ENCODE peak calls at places on chromosome X, in four cellular contexts. D is right lobe of liver, Y is HCT116, T is body of pancreas. K is an unnamed sample.

GRCh38 chrX:9532349-9532748 is 67.5 kb downstream of the TBL1X start:
- DNase-seq in D (no peak), Y (no peak), T (no peak), K (no peak)

GRCh38 chrX:36957425-36958328 is 50.5 kb upstream of the FAM47C start:
- DNase-seq in D (peak; percentile 79), Y (no peak), T (peak; percentile 66), K (peak; percentile 17)

GRCh38 chrX:151695583-151695930 is 299 bp downstream of the PRRG3 start:
- DNase-seq in D (no peak), Y (no peak), T (no peak), K (no peak)

GRCh38 chrX:63282828-63283227 is 68.3 kb downstream of the SPIN4 start:
- DNase-seq in D (no peak), Y (no peak), T (no peak), K (no peak)

GRCh38 chrX:115650449-115650848 is 89.5 kb downstream of the PLS3 start:
- DNase-seq in D (no peak), Y (no peak), T (no peak), K (no peak)

GRCh38 chrX:151227637-151228036 is 51.3 kb downstream of the GPR50 start:
- DNase-seq in D (no peak), Y (no peak), T (no peak), K (no peak)

GRCh38 chrX:133474559-133474958 is 59.3 kb upstream of the GPC4 start:
- DNase-seq in D (no peak), Y (no peak), T (no peak), K (no peak)

GRCh38 chrX:124232523-124233201 is 99.8 kb upstream of the TEX13D start:
- DNase-seq in D (no peak), Y (no peak), T (no peak), K (no peak)

GRCh38 chrX:50402886-50403285 is 67.7 kb downstream of the DGKK start:
- DNase-seq in D (no peak), Y (no peak), T (no peak), K (no peak)

GRCh38 chrX:119690921-119691716 is 1.8 kb downstream of the SEPTIN6 start:
- DNase-seq in D (no peak), Y (no peak), T (no peak), K (peak; percentile 11)

GRCh38 chrX:147912093-147912801 is 528 bp downstream of the FMR1 start:
- DNase-seq in D (peak; percentile 62), Y (no peak), T (peak; percentile 27), K (peak; percentile 24)

GRCh38 chrX:8783100-8784098 is 17.8 kb downstream of the FAM9A start:
- DNase-seq in D (no peak), Y (no peak), T (peak; percentile 62), K (no peak)

GRCh38 chrX:13669246-13669689 is 16.3 kb downstream of the TCEANC start:
- DNase-seq in D (peak; percentile 56), Y (peak; percentile 90), T (peak; percentile 84), K (peak; percentile 82)

GRCh38 chrX:111098874-111099273 is 2.9 kb downstream of the PAK3 start:
- DNase-seq in D (peak; percentile 64), Y (peak; percentile 29), T (peak; percentile 66), K (peak; percentile 42)

GRCh38 chrX:124238268-124238667 is 94.2 kb upstream of the TEX13D start:
- DNase-seq in D (no peak), Y (no peak), T (no peak), K (no peak)

GRCh38 chrX:129522184-129523059 is 868 bp downstream of the SMARCA1 start:
- DNase-seq in D (peak; percentile 66), Y (peak; percentile 16), T (peak; percentile 50), K (peak; percentile 31)

GRCh38 chrX:3465017-3465416 is 118.6 kb upstream of the MXRA5 start:
- DNase-seq in D (no peak), Y (no peak), T (no peak), K (no peak)

GRCh38 chrX:119826399-119826959 is 26.3 kb downstream of the UPF3B start:
- DNase-seq in D (no peak), Y (no peak), T (no peak), K (no peak)

GRCh38 chrX:101393530-101394305 is 2.9 kb downstream of the RPL36A start:
- DNase-seq in D (no peak), Y (no peak), T (no peak), K (no peak)

GRCh38 chrX:120604359-120604782 is 470 bp downstream of the MCTS1 start:
- DNase-seq in D (no peak), Y (no peak), T (peak; percentile 42), K (peak; percentile 19)

GRCh38 chrX:72624194-72624593 is 51.6 kb upstream of the HDAC8 start:
- DNase-seq in D (no peak), Y (no peak), T (no peak), K (no peak)

GRCh38 chrX:28586291-28586690 is 955 bp upstream of the IL1RAPL1 start:
- DNase-seq in D (no peak), Y (no peak), T (no peak), K (peak; percentile 10)

GRCh38 chrX:122135070-122135469 is 1049.0 kb upstream of the GRIA3 start:
- DNase-seq in D (no peak), Y (no peak), T (no peak), K (no peak)

GRCh38 chrX:37910186-37910585 is 62.8 kb upstream of the DYNLT3 start:
- DNase-seq in D (no peak), Y (no peak), T (no peak), K (no peak)

GRCh38 chrX:74438771-74439170 is 17.5 kb downstream of the SLC16A2 start:
- DNase-seq in D (no peak), Y (no peak), T (no peak), K (no peak)

GRCh38 chrX:129346574-129346973 is 176.7 kb downstream of the SMARCA1 start:
- DNase-seq in D (no peak), Y (no peak), T (no peak), K (no peak)

DNA sequence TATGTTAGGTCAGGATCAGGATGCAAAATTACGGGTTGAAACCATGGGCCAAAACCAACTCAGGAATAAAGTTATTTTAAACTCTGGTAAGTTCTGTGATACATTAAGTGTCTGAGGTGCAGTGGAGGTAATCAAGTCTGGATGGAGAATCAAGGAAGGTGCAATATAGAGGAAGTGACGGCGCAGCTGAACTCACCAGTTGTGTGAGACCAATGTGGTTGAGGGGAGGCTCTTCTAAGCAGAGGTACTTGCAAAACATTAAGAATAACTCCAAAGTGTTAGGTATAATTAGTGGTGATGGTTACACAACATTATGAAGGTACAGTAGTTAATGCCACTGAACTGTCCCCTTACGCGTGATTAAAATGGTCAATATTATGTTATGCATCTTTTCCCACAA is 19.7 kb downstream of the GAB3 start:
- DNase-seq in D (no peak), Y (no peak), T (no peak), K (no peak)
- H3K4me1 ChIP-seq in D (peaks cover 31% of the 10 kb centered on the region), Y (no peaks in the 10 kb centered on the region), T (peaks cover 40% of the 10 kb centered on the region), K (no peaks in the 10 kb centered on the region)

DNA sequence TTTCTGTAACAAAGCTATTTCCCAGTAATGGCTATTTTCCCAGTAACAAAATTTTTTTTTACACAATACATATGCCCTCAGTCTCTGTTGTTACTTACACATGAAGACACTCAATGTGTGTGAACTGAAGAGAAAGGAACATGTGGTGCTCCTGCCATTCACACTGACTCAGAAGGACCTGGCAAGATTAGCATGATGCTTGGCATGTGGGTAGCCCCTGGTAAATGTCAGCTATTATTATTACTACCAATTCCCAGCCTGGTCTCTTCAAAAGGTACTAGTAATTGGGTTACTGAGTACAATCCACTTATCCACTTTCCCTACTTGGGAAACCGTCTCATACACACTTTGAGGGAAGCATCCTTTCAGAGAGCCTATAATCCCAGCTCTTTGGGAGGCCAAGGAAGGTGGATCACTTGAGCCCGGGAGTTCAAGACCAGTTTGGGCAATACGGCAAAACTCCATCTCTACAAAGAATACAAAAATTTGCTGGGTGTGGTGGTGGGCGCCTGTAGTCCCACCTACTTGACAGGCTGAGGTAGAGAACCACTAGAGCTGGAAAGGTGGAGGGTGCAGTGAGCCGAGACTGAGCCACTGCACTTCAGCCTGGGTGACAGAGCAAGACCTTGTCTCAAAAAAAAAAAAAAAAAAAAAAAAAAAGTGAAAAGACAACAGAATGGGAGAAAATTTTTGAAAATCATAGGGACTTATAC is 14.6 kb downstream of the RBBP7 start:
- DNase-seq in D (no peak), Y (no peak), T (no peak), K (no peak)
- H3K36me3 ChIP-seq in D (no peaks in the 10 kb centered on the region), Y (peaks cover 27% of the 10 kb centered on the region), T (peaks cover 2% of the 10 kb centered on the region), K (no peaks in the 10 kb centered on the region)

GRCh38 chrX:46628406-46629371 is 55.1 kb downstream of the CHST7 start:
- DNase-seq in D (no peak), Y (no peak), T (no peak), K (peak; percentile 16)
- H3K4me3 ChIP-seq in D (no peak overlapping the region), Y (no peak overlapping the region), T (no peak overlapping the region), K (no peak overlapping the region)

GRCh38 chrX:40085714-40086113 is 12.0 kb downstream of the BCOR start:
- DNase-seq in D (peak; percentile 58), Y (no peak), T (peak; percentile 49), K (no peak)
- H3K4me1 ChIP-seq in D (peaks cover 41% of the 10 kb centered on the region), Y (peaks cover 52% of the 10 kb centered on the region), T (peaks cover 92% of the 10 kb centered on the region), K (peaks cover 47% of the 10 kb centered on the region)

DNA sequence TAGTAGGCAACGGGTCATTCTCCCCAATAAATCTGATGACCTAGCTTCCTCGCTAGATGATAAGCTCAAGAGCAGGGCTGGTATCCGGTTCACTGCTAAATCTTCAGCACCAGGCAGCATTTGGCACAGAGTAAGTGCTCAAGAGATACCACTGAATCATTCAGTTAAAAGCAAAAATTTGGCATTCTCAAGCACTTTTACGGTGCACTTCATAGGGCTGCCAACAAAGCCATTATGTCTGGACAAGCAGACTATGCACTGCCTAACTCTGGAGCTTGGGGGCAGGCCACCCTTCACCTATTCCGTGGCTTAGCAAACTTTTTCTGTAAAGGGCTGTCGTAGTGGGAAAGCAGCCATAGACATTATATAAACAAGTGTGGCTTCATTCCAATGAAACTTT is 23.8 kb upstream of the CXorf38 start:
- DNase-seq in D (no peak), Y (no peak), T (no peak), K (no peak)
- H3K36me3 ChIP-seq in D (no peaks in the 10 kb centered on the region), Y (peaks cover 3% of the 10 kb centered on the region), T (no peaks in the 10 kb centered on the region), K (no peaks in the 10 kb centered on the region)

DNA sequence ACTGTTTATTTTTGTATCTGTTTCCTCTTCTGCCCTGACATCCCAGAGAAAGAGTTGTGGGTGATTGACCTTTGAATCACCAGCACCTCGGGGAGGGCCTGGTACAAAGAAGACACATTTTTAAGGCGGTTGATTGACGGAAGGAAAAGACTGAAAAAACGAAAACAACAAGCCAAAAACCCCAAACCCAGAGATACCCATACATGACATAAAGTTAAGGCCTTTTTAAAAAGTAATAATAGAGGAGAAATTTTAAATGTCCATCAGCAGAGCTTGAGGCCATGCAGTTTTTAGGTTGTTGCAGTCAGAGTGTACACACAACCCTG is 110.0 kb downstream of the GNL3L start:
- DNase-seq in D (no peak), Y (no peak), T (no peak), K (no peak)
- H3K4me3 ChIP-seq in D (peak overlapping the region; percentile 50), Y (peak overlapping the region; percentile 46), T (no peak overlapping the region), K (peak overlapping the region; percentile 41)

DNA sequence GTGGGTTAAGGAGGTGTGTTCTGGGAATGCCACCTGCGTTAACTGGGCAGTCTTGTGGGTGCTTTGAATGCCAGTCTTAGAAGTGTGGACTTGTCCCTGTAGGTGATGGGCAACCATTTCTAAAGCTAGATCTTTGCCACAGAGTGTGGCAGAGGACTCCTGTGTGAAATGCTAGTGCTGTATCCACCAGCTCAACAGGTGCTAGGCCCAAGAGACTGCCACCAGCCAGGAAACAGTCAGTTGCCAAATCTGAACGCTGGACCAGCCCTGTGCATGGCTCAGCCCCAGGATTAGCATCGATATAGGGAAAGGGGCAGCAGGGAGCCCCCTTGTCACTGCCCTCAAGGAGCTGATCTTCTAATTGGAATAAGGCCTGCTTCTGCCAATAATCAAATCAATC is 35.3 kb downstream of the STARD8 start:
- DNase-seq in D (no peak), Y (no peak), T (no peak), K (no peak)
- H3K4me1 ChIP-seq in D (no peaks in the 10 kb centered on the region), Y (no peaks in the 10 kb centered on the region), T (peaks cover 6% of the 10 kb centered on the region), K (no peaks in the 10 kb centered on the region)

K was measured in transverse colon.